ENCODE peak calls at places on chromosome 7, in five cellular contexts. L is sigmoid colon, U is lower lobe of right lung, G is neural progenitor cell, M is IMR-90. Q is an unnamed sample.

GRCh38 chr7:123410273-123410928 is 124.0 kb downstream of the IQUB start:
- DNase-seq in G (no peak), M (no peak), U (no peak), L (no peak), Q (peak; percentile 32)

GRCh38 chr7:47088329-47089067 is 493.4 kb downstream of the TNS3 start:
- DNase-seq in U (peak; percentile 55), L (peak; percentile 77), M (peak; percentile 67), G (peak; percentile 87), Q (peak; percentile 15)

GRCh38 chr7:127253289-127254162 is 785 bp upstream of the GRM8 start:
- DNase-seq in M (peak; percentile 31), U (peak; percentile 75), G (peak; percentile 88), L (peak; percentile 73), Q (peak; percentile 28)

GRCh38 chr7:1864126-1864940 is 194.3 kb downstream of the ELFN1 start:
- DNase-seq in M (no peak), U (no peak), L (no peak), G (peak; percentile 79), Q (no peak)

GRCh38 chr7:108459922-108460551 is 3.8 kb upstream of the NRCAM start:
- DNase-seq in G (peak; percentile 58), L (no peak), U (no peak), M (no peak), Q (no peak)

GRCh38 chr7:49866076-49866735 is 92.8 kb downstream of the VWC2 start:
- DNase-seq in L (no peak), G (no peak), M (no peak), U (no peak), Q (peak; percentile 89)

GRCh38 chr7:132558815-132559214 is 17.5 kb downstream of the PLXNA4 start:
- DNase-seq in L (no peak), U (no peak), M (no peak), G (no peak), Q (no peak)

GRCh38 chr7:37007319-37007718 is 283.0 kb upstream of the AOAH start:
- DNase-seq in G (peak; percentile 19), L (no peak), M (no peak), U (no peak), Q (no peak)

GRCh38 chr7:46603780-46604725 is 683.0 kb upstream of the IGFBP3 start:
- DNase-seq in L (peak; percentile 99), U (peak; percentile 76), M (peak; percentile 33), G (no peak), Q (no peak)

GRCh38 chr7:77734590-77735421 is 38.5 kb downstream of the RSBN1L start:
- DNase-seq in M (no peak), L (no peak), G (no peak), U (no peak), Q (no peak)

GRCh38 chr7:75971961-75972763 is 22.2 kb downstream of the TMEM120A start:
- DNase-seq in U (peak; percentile 75), G (peak; percentile 51), M (no peak), L (peak; percentile 92), Q (no peak)
- TF ChIP-seq CTCF in U (no peak), G (peak; percentile 37), M (no peak), L (no peak), Q (peak; percentile 10)

GRCh38 chr7:30899066-30899465 is 12.6 kb upstream of the AQP1 start:
- DNase-seq in G (no peak), L (no peak), M (no peak), U (no peak), Q (no peak)
- H3K4me1 ChIP-seq in G (no peaks in the 10 kb centered on the region), L (no peaks in the 10 kb centered on the region), M (peaks cover 6% of the 10 kb centered on the region), U (peaks cover 70% of the 10 kb centered on the region), Q (no peaks in the 10 kb centered on the region)

DNA sequence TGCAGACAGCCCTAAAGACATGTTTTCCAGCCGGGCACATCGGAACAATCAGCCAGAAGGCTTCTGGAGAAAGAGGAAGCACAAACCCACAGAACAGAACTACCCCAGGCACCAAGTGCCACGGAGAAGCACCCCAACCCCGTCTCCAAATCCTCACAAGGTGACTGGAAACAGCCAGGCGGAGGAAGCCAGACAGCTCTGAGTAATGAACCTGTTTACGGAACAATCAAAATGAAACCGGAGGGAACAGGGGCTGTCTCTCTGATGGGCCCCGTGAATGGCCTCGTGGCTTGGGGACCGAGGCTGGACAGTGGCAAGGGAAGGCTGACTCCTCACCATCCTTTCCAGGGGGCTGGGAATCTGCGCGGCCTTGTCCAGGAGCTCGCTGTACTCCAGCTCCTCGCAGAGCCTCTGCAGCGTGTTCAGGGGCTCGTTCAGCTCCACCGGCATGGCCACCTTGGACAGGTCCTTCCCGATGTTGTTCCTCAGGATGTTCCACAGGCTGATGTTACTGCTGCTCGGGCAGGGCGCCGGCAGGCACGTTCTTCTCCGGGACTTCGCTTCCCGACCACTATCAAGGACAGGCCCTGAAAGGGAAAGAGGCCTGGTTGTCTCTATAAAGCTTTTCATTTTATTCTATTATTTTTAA is 77.0 kb upstream of the GSDME start:
- DNase-seq in U (peak; percentile 56), M (no peak), L (no peak), G (no peak), Q (no peak)
- H3K27ac ChIP-seq in U (peak overlapping the region; percentile 37), M (no peak overlapping the region), L (peak overlapping the region; percentile 39), G (no peak overlapping the region), Q (no peak overlapping the region)

GRCh38 chr7:41886906-41887311 is 184.0 kb upstream of the INHBA start:
- DNase-seq in G (no peak), U (no peak), L (peak; percentile 87), M (peak; percentile 98), Q (peak; percentile 58)
- TF ChIP-seq CTCF in G (no peak), U (no peak), L (no peak), M (peak; percentile 56), Q (no peak)

DNA sequence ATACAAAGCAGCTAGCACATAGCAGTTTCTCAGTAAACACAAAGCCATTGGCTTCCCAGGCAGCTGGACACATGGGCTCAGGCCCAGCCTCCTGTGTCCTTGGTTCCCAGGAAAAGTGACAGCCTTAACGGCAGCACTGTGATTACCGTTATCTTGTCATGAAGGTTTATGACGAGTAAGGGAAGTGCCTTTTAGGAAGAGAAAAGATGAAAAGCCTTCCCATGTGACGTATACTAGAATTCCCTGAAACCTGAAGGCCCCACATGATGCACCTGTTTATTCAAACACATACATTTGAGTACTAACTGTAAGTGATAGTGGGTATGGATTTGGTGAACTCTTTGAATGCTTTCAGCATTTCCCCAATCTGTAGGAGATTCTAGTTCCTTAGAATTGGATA is 244.2 kb downstream of the DPP6 start:
- DNase-seq in M (no peak), U (no peak), G (no peak), L (no peak), Q (no peak)
- H3K4me1 ChIP-seq in M (no peaks in the 10 kb centered on the region), U (no peaks in the 10 kb centered on the region), G (no peaks in the 10 kb centered on the region), L (no peaks in the 10 kb centered on the region), Q (no peaks in the 10 kb centered on the region)

GRCh38 chr7:30618961-30619360 is 24.3 kb downstream of the GARS1 start:
- DNase-seq in G (no peak), L (no peak), M (no peak), U (no peak), Q (no peak)
- H3K27ac ChIP-seq in G (peak overlapping the region; percentile 27), L (no peak overlapping the region), M (no peak overlapping the region), U (no peak overlapping the region), Q (no peak overlapping the region)

GRCh38 chr7:9657257-9657656 is 1223.8 kb downstream of the NXPH1 start:
- DNase-seq in M (no peak), U (no peak), G (no peak), L (no peak), Q (peak; percentile 2)
- TF ChIP-seq CTCF in M (no peak), U (no peak), G (peak; percentile 46), L (no peak), Q (no peak)

DNA sequence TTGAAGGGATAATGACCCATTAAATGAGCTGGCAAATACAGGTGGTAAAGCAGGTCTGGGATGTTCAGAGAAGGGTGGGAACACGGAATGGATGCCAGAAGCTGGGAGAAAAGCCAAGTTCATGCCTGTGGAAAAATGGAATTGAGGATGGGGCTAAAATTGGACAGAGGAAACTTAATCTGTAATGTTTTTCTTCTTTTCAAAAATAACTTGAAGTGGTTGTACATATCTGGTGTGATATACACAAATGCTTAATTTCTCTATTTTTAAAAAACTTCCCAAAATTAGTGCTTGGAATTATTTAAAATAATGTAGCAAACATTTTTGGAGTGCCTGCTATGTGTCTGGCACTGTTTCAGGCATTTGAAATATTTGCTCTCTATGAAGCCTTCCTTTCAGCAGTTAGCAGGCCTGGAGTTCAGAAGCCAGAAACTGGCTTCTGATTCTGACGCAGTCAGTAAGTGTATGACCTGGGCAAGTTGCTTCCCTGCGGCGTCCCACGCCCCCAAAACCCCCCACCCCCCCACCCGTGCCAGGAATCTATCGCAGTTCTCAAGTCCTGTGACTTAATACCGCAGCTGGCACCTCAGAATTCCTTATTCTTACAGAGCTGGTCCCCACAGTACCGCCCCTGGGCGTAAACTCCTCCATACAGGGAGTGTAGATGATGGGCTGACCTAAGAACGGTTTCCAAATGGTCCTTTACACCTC is 843 bp upstream of the MALSU1 start:
- DNase-seq in G (no peak), M (peak; percentile 72), U (no peak), L (no peak), Q (no peak)
- H3K4me1 ChIP-seq in G (peaks cover 6% of the 10 kb centered on the region), M (peaks cover 5% of the 10 kb centered on the region), U (peaks cover 40% of the 10 kb centered on the region), L (no peaks in the 10 kb centered on the region), Q (no peaks in the 10 kb centered on the region)

DNA sequence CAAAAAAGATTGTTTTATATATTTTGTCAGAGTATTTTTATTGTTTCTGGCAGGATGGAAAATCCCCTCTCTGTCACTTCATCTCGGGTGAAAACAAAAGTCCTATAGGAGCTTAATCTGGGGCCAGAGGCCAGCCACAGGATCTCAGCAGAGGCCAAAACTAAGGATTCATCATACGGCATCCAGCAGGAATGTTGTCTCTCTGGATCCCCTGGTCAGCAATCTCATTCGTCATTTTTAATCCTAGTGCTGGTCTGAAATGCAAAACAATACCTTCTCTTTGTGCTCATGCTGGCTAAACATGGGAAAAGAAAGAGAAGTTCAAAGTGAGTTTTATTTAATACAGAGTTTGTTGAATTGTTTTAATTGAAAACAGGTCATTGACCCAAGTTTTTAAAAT is 482.5 kb upstream of the AUTS2 start:
- DNase-seq in G (peak; percentile 36), U (no peak), L (no peak), M (no peak), Q (no peak)
- H3K27ac ChIP-seq in G (no peak overlapping the region), U (no peak overlapping the region), L (no peak overlapping the region), M (no peak overlapping the region), Q (no peak overlapping the region)

DNA sequence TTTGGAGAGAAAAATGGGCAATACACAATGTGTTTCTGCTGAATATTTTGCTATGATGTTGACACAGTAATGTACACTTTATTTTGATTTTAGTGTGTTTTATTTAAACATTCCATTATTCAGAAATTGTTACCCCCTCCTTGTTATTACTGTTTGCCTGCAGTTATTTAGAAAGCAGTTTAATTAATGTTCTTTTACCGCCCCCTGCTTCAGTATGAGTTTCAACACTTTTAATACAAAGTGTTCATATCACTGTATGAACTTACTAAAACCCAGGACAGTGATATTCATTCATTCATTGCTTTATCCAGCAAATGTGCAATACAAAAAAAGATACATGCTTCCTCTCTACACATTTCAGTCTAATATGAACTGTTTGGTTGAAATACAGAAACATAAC is 159.3 kb downstream of the AUTS2 start:
- DNase-seq in U (no peak), L (no peak), G (no peak), M (no peak), Q (no peak)
- TF ChIP-seq CTCF in U (no peak), L (no peak), G (no peak), M (no peak), Q (no peak)

Q was measured in foreskin keratinocyte.